ENCODE peak calls at places on chromosomes 4 and X, in six cellular contexts. P is adipocyte, R is NAMALWA, B is kidney tubule cell, Z is SK-N-DZ, W is HTR-8/SVneo. Y is an unnamed sample.

GRCh38 chr4:123479944-123480343 is 83.3 kb downstream of the SPRY1 start:
- DNase-seq in P (peak; percentile 14), R (no peak), B (peak; percentile 54), Z (no peak), W (no peak), Y (peak; percentile 60)

GRCh38 chr4:605702-606425 is 19.5 kb upstream of the PDE6B start:
- DNase-seq in P (no peak), R (no peak), B (no peak), Z (no peak), W (no peak), Y (no peak)

GRCh38 chr4:103137446-103137827 is 37.8 kb upstream of the BDH2 start:
- DNase-seq in P (peak; percentile 5), R (no peak), B (peak; percentile 87), Z (no peak), W (no peak), Y (no peak)

GRCh38 chrX:20461576-20461975 is 194.9 kb upstream of the RPS6KA3 start:
- DNase-seq in P (peak; percentile 49), R (no peak), B (peak; percentile 94), Z (no peak), W (no peak), Y (no peak)

GRCh38 chr4:150722908-150723362 is 141.0 kb downstream of the MAB21L2 start:
- DNase-seq in P (peak; percentile 32), R (no peak), B (peak; percentile 7), Z (no peak), W (no peak), Y (peak; percentile 56)

GRCh38 chr4:3703677-3704521 is 62.3 kb upstream of the ADRA2C start:
- DNase-seq in P (no peak), R (no peak), B (no peak), Z (no peak), W (peak; percentile 25), Y (no peak)

GRCh38 chrX:84320023-84320422 is 132.0 kb upstream of the RPS6KA6 start:
- DNase-seq in P (no peak), R (no peak), B (no peak), Z (no peak), W (no peak), Y (no peak)

GRCh38 chr4:119628281-119629141 is at the start of gene PDE5A:
- DNase-seq in P (peak; percentile 93), R (peak; percentile 77), B (peak; percentile 87), Z (peak; percentile 74), W (peak; percentile 65), Y (peak; percentile 88)

GRCh38 chr4:35358001-35358584 is 886.2 kb downstream of the ARAP2 start:
- DNase-seq in P (no peak), R (no peak), B (peak; percentile 29), Z (no peak), W (peak; percentile 6), Y (peak; percentile 2)

GRCh38 chr4:12122316-12122715 is 693.6 kb upstream of the HS3ST1 start:
- DNase-seq in P (no peak), R (no peak), B (no peak), Z (no peak), W (no peak), Y (no peak)

GRCh38 chr4:19947349-19947748 is 304.4 kb upstream of the SLIT2 start:
- DNase-seq in P (peak; percentile 36), R (no peak), B (no peak), Z (no peak), W (no peak), Y (peak; percentile 77)

GRCh38 chr4:73053076-73053475 is 16.4 kb downstream of the COX18 start:
- DNase-seq in P (peak; percentile 35), R (no peak), B (no peak), Z (no peak), W (no peak), Y (peak; percentile 66)

GRCh38 chrX:46447384-46447783 is 97.8 kb downstream of the ZNF674 start:
- DNase-seq in P (peak; percentile 53), R (no peak), B (peak; percentile 27), Z (no peak), W (peak; percentile 1), Y (peak; percentile 12)

GRCh38 chr4:98659741-98660507 is 1.5 kb upstream of the TSPAN5 start:
- DNase-seq in P (peak; percentile 74), R (no peak), B (peak; percentile 85), Z (no peak), W (no peak), Y (peak; percentile 65)

GRCh38 chrX:84187501-84188319 is at the start of gene RPS6KA6:
- DNase-seq in P (peak; percentile 58), R (peak; percentile 36), B (peak; percentile 38), Z (peak; percentile 51), W (no peak), Y (peak; percentile 8)

GRCh38 chrX:124228849-124229248 is 103.6 kb upstream of the TEX13D start:
- DNase-seq in P (no peak), R (no peak), B (no peak), Z (no peak), W (no peak), Y (no peak)

GRCh38 chrX:143472334-143472938 is 44.8 kb downstream of the SPANXN3 start:
- DNase-seq in P (no peak), R (no peak), B (peak; percentile 93), Z (no peak), W (no peak), Y (no peak)

GRCh38 chr4:24642941-24643628 is 58.7 kb upstream of the DHX15 start:
- DNase-seq in P (peak; percentile 22), R (no peak), B (peak; percentile 98), Z (no peak), W (peak; percentile 65), Y (peak; percentile 54)

GRCh38 chr4:14308229-14308651 is 680.7 kb upstream of the BOD1L1 start:
- DNase-seq in P (no peak), R (no peak), B (no peak), Z (no peak), W (no peak), Y (no peak)

GRCh38 chr4:55358668-55359067 is 12.6 kb downstream of the SRD5A3 start:
- DNase-seq in P (peak; percentile 85), R (peak; percentile 56), B (peak; percentile 62), Z (no peak), W (peak; percentile 13), Y (peak; percentile 93)

GRCh38 chrX:65508851-65509250 is 25.7 kb downstream of the LAS1L start:
- DNase-seq in P (no peak), R (no peak), B (no peak), Z (no peak), W (no peak), Y (no peak)

GRCh38 chr4:76569225-76569624 is 134.2 kb downstream of the SHROOM3 start:
- DNase-seq in P (no peak), R (no peak), B (peak; percentile 55), Z (no peak), W (no peak), Y (no peak)

GRCh38 chrX:134810211-134810610 is 151.9 kb upstream of the PLAC1 start:
- DNase-seq in P (peak; percentile 18), R (no peak), B (no peak), Z (no peak), W (no peak), Y (no peak)

GRCh38 chr4:100742045-100742444 is 224.2 kb upstream of the EMCN start:
- DNase-seq in P (peak; percentile 38), R (peak; percentile 63), B (peak; percentile 54), Z (no peak), W (peak; percentile 1), Y (peak; percentile 23)

GRCh38 chr4:40441415-40441814 is 106.3 kb downstream of the CHRNA9 start:
- DNase-seq in P (no peak), R (no peak), B (no peak), Z (no peak), W (no peak), Y (no peak)

GRCh38 chr4:183905593-183906485 is 732 bp downstream of the STOX2 start:
- DNase-seq in P (peak; percentile 38), R (no peak), B (peak; percentile 42), Z (peak; percentile 45), W (peak; percentile 54), Y (peak; percentile 13)

GRCh38 chrX:135295238-135295943 is 13.9 kb upstream of the ETDC start:
- DNase-seq in P (no peak), R (no peak), B (peak; percentile 13), Z (peak; percentile 59), W (no peak), Y (peak; percentile 25)

GRCh38 chrX:31546130-31546529 is 474.3 kb upstream of the FTHL17 start:
- DNase-seq in P (peak; percentile 47), R (no peak), B (peak; percentile 71), Z (no peak), W (peak; percentile 5), Y (peak; percentile 44)

GRCh38 chr4:38904090-38904666 is 36.6 kb downstream of the FAM114A1 start:
- DNase-seq in P (no peak), R (no peak), B (peak; percentile 38), Z (no peak), W (no peak), Y (no peak)

GRCh38 chrX:53047228-53047627 is 1.4 kb upstream of the GPR173 start:
- DNase-seq in P (peak; percentile 56), R (no peak), B (no peak), Z (peak; percentile 29), W (peak; percentile 1), Y (no peak)

GRCh38 chr4:118888666-118889312 is at the start of gene SYNPO2:
- DNase-seq in P (peak; percentile 93), R (peak; percentile 36), B (peak; percentile 77), Z (peak; percentile 87), W (peak; percentile 60), Y (peak; percentile 84)

GRCh38 chrX:25012793-25013592 is 2.8 kb downstream of the ARX start:
- DNase-seq in P (no peak), R (no peak), B (peak; percentile 16), Z (no peak), W (no peak), Y (no peak)

GRCh38 chr4:172666711-172667368 is 501.8 kb upstream of the GALNT7 start:
- DNase-seq in P (peak; percentile 77), R (peak; percentile 6), B (peak; percentile 28), Z (no peak), W (no peak), Y (no peak)

GRCh38 chrX:110409925-110410324 is 51.3 kb downstream of the RTL9 start:
- DNase-seq in P (peak; percentile 56), R (no peak), B (peak; percentile 81), Z (no peak), W (no peak), Y (peak; percentile 72)

GRCh38 chrX:132622130-132622529 is 133.3 kb upstream of the MBNL3 start:
- DNase-seq in P (peak; percentile 25), R (no peak), B (peak; percentile 48), Z (no peak), W (peak; percentile 0), Y (peak; percentile 50)

GRCh38 chr4:162836773-162837172 is 329.9 kb downstream of the NAF1 start:
- DNase-seq in P (no peak), R (no peak), B (no peak), Z (no peak), W (no peak), Y (no peak)

GRCh38 chr4:52001616-52002015 is 18.5 kb downstream of the LRRC66 start:
- DNase-seq in P (peak; percentile 6), R (no peak), B (peak; percentile 44), Z (no peak), W (no peak), Y (peak; percentile 5)

Y was measured in fibroblast of villous mesenchyme.